ENCODE peak calls at places on chromosomes 7 and 10, in four cellular contexts. N, K, F and T are unnamed samples.

GRCh38 chr10:131805696-131806095 is 95.1 kb upstream of the PPP2R2D start:
- DNase-seq in F (no peak), K (no peak), N (no peak), T (no peak)

GRCh38 chr7:134836447-134836846 is 57.0 kb downstream of the CALD1 start:
- DNase-seq in N (no peak), F (no peak), K (no peak), T (no peak)

GRCh38 chr10:131081786-131082185 is 229.7 kb downstream of the TCERG1L start:
- DNase-seq in F (no peak), K (no peak), N (no peak), T (no peak)

GRCh38 chr7:100407285-100408180 is 21.0 kb downstream of the ZCWPW1 start:
- DNase-seq in F (no peak), K (no peak), N (peak; percentile 44), T (no peak)

GRCh38 chr7:100466830-100467605 is 3.0 kb upstream of the SPACDR start:
- DNase-seq in F (no peak), N (no peak), K (no peak), T (no peak)

GRCh38 chr10:12042409-12042796 is 206 bp downstream of the UPF2 start:
- DNase-seq in N (no peak), K (peak; percentile 63), F (peak; percentile 31), T (no peak)

GRCh38 chr7:111730476-111731300 is 168.4 kb upstream of the IMMP2L start:
- DNase-seq in F (no peak), K (no peak), N (no peak), T (no peak)

GRCh38 chr10:22437620-22438588 is 92.6 kb downstream of the SPAG6 start:
- DNase-seq in K (no peak), F (peak; percentile 16), N (peak; percentile 22), T (no peak)

GRCh38 chr10:33616921-33617320 is 282.5 kb upstream of the NRP1 start:
- DNase-seq in N (no peak), F (no peak), K (no peak), T (no peak)

GRCh38 chr7:15891151-15891842 is 204.8 kb upstream of the MEOX2 start:
- DNase-seq in K (no peak), N (no peak), F (no peak), T (no peak)

GRCh38 chr7:36653011-36653670 is 71.2 kb downstream of the AOAH start:
- DNase-seq in N (no peak), K (no peak), F (no peak), T (no peak)

GRCh38 chr10:834493-834892 is 97.0 kb downstream of the LARP4B start:
- DNase-seq in K (no peak), N (no peak), F (no peak), T (no peak)

GRCh38 chr10:339038-339391 is 203.8 kb downstream of the ZMYND11 start:
- DNase-seq in F (no peak), N (no peak), K (no peak), T (no peak)

GRCh38 chr7:54785261-54785660 is 26.2 kb upstream of the SEC61G start:
- DNase-seq in K (no peak), F (no peak), N (no peak), T (no peak)
- TF ChIP-seq CTCF in K (no peak), F (no peak), N (no peak), T (no peak)

GRCh38 chr7:8436965-8437364 is 3.6 kb downstream of the NXPH1 start:
- DNase-seq in F (peak; percentile 75), N (no peak), K (no peak), T (no peak)
- TF ChIP-seq CTCF in F (peak; percentile 91), N (no peak), K (peak; percentile 55), T (peak; percentile 71)

GRCh38 chr10:76631054-76631453 is 1006.6 kb downstream of the KCNMA1 start:
- DNase-seq in N (no peak), K (no peak), F (no peak), T (no peak)

GRCh38 chr10:76626406-76626805 is 1011.2 kb downstream of the KCNMA1 start:
- DNase-seq in N (no peak), K (no peak), F (no peak), T (no peak)

GRCh38 chr10:76628801-76629200 is 1008.8 kb downstream of the KCNMA1 start:
- DNase-seq in N (no peak), K (no peak), F (no peak), T (no peak)

GRCh38 chr10:76632158-76633051 is 1005.2 kb downstream of the KCNMA1 start:
- DNase-seq in F (no peak), K (no peak), N (no peak), T (no peak)
- TF ChIP-seq CTCF in F (peak; percentile 39), K (peak; percentile 41), N (no peak), T (peak; percentile 55)

GRCh38 chr10:17179002-17179401 is 22.5 kb downstream of the TRDMT1 start:
- DNase-seq in K (no peak), N (no peak), F (no peak), T (no peak)

GRCh38 chr10:17185873-17186272 is 15.6 kb downstream of the TRDMT1 start:
- DNase-seq in N (no peak), F (no peak), K (no peak), T (no peak)

GRCh38 chr10:17178006-17178405 is 23.5 kb downstream of the TRDMT1 start:
- DNase-seq in F (no peak), N (no peak), K (no peak), T (no peak)

GRCh38 chr10:17181751-17182150 is 19.7 kb downstream of the TRDMT1 start:
- DNase-seq in K (peak; percentile 64), F (no peak), N (no peak), T (no peak)

DNA sequence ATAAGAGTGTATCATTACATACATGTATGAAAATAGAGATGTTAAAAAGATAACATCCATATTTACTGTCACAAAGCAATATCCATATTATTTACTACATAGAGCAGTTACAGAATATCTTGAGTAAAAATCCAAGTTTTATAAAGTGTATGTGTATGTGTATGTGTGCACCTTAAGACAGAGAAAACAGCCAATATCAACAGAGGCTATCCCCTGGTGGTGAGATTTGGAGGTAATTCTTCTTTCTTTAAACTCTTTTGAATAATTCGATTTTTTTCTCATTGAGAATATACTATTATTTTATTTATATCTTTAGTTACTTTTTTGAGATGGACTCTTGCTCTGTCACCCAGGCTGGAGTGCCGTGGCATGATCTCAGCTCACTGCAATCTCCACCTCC is 18.4 kb downstream of the TRDMT1 start:
- DNase-seq in F (no peak), N (no peak), K (no peak), T (no peak)
- TF ChIP-seq CTCF in F (peak; percentile 26), N (no peak), K (no peak), T (peak; percentile 59)

DNA sequence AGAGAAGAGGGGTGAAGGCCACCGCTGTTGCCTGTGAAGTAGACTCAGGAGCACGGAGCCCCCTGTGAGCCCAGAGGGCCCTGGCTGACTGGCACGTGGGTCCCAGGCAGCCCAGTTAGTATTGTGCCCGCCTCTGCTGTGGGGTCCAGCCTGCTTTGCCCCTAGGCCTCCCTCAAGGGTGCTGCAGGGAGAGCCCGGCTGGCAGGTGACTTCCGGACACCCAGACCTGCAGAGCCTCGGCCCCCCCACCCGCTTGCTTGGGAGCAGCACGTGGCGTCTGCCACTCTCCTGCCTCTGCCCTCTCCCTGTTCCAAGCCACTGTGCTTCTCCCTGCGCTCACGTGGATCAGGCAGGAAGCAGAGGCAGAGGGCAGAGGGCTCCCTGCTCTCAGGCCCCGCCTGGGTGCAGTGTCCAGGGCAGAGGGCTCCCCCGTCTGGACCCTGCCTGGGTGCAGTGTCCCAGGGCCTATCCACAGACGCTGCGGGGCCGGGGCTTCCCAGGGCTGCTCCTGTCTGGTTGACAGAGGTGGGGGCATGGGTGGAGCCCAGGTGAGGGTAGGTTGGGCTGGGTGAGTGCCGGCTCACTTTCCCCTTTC is 88.4 kb downstream of the DNAJB6 start:
- DNase-seq in K (peak; percentile 24), N (no peak), F (no peak), T (peak; percentile 91)
- TF ChIP-seq CTCF in K (no peak), N (no peak), F (no peak), T (no peak)

DNA sequence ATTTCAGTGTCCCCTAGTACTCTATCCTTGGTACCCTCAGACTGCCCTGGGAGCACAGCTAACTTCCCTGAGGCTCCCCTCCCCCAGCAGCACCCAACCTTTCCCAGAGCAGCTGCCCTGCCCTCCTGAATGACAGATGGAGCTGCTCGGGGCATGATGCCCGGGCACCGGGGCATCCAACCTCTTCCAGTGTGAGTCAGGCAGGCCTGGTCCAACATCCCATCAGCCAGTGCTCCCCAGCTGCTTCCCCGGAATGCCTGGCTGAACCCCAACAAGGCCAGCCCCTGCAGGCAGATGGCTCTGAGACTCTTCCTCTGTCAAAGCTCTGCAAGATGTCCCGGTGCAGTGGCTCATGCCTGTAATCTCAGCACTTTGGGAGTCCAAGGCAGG is 11.9 kb upstream of the TSPAN15 start:
- DNase-seq in N (peak; percentile 31), F (no peak), K (no peak), T (no peak)
- TF ChIP-seq CTCF in N (no peak), F (no peak), K (no peak), T (no peak)

GRCh38 chr10:73653701-73654100 is 2.1 kb downstream of the SYNPO2L start:
- DNase-seq in F (no peak), K (no peak), N (peak; percentile 17), T (no peak)
- TF ChIP-seq CTCF in F (no peak), K (no peak), N (no peak), T (peak; percentile 32)

GRCh38 chr7:20784311-20785210 is 2.1 kb downstream of the SP8 start:
- DNase-seq in N (no peak), F (no peak), K (no peak), T (no peak)
- TF ChIP-seq CTCF in N (no peak), F (peak; percentile 48), K (no peak), T (peak; percentile 41)